ENCODE peak calls at places on chromosome 18, in six cellular contexts. Q, T, W, S, V and U are unnamed samples.

GRCh38 chr18:49059028-49059670 is 108.4 kb upstream of the SMAD7 start:
- DNase-seq in S (no peak), T (no peak), W (peak; percentile 21), Q (no peak), V (no peak), U (no peak)

GRCh38 chr18:23828426-23828825 is 139.2 kb downstream of the LAMA3 start:
- DNase-seq in Q (no peak), S (no peak), W (peak; percentile 92), V (no peak), T (no peak), U (no peak)

GRCh38 chr18:43869451-43870008 is 592.2 kb upstream of the SYT4 start:
- DNase-seq in V (no peak), Q (no peak), T (no peak), S (no peak), W (peak; percentile 56), U (no peak)

GRCh38 chr18:44013871-44014270 is 666.8 kb upstream of the SETBP1 start:
- DNase-seq in V (no peak), T (no peak), Q (no peak), W (no peak), S (no peak), U (no peak)

GRCh38 chr18:27750014-27750413 is 426.9 kb downstream of the CDH2 start:
- DNase-seq in S (peak; percentile 69), V (no peak), W (peak; percentile 84), Q (peak; percentile 69), T (peak; percentile 3), U (no peak)

GRCh38 chr18:55841314-55841713 is 253.3 kb upstream of the TCF4 start:
- DNase-seq in W (no peak), V (no peak), Q (no peak), T (no peak), S (no peak), U (no peak)

GRCh38 chr18:27185025-27185763 is at the start of gene CHST9:
- DNase-seq in S (peak; percentile 50), Q (peak; percentile 72), T (no peak), V (no peak), W (no peak), U (no peak)

GRCh38 chr18:34086370-34086769 is 138.3 kb downstream of the NOL4 start:
- DNase-seq in Q (no peak), W (no peak), T (no peak), V (no peak), S (no peak), U (no peak)

GRCh38 chr18:56391933-56392590 is 246.3 kb downstream of the TXNL1 start:
- DNase-seq in V (no peak), S (no peak), T (no peak), W (no peak), Q (no peak), U (no peak)

GRCh38 chr18:34153711-34154110 is 71.0 kb downstream of the NOL4 start:
- DNase-seq in Q (no peak), V (no peak), W (peak; percentile 41), T (no peak), S (no peak), U (no peak)

GRCh38 chr18:62450546-62451395 is 72.1 kb upstream of the ZCCHC2 start:
- DNase-seq in Q (no peak), S (peak; percentile 60), T (peak; percentile 83), W (peak; percentile 67), V (peak; percentile 90), U (peak; percentile 72)

GRCh38 chr18:12049983-12050811 is 43.4 kb upstream of the ANKRD62 start:
- DNase-seq in W (no peak), Q (no peak), V (no peak), S (no peak), T (no peak), U (no peak)

GRCh38 chr18:57754577-57755330 is 48.4 kb downstream of the ATP8B1 start:
- DNase-seq in W (no peak), V (no peak), T (no peak), S (no peak), Q (no peak), U (no peak)

GRCh38 chr18:67239826-67240225 is 276.7 kb downstream of the DSEL start:
- DNase-seq in Q (no peak), V (no peak), S (no peak), T (no peak), W (no peak), U (no peak)

GRCh38 chr18:76487782-76488181 is 7.3 kb downstream of the ZNF516 start:
- DNase-seq in W (no peak), T (no peak), Q (no peak), S (no peak), V (no peak), U (no peak)

GRCh38 chr18:36420826-36421225 is 123.3 kb downstream of the FHOD3 start:
- DNase-seq in T (no peak), Q (no peak), S (no peak), W (peak; percentile 31), V (no peak), U (no peak)

GRCh38 chr18:58755304-58756010 is 84.2 kb downstream of the MALT1 start:
- DNase-seq in Q (no peak), V (peak; percentile 64), S (no peak), W (no peak), T (peak; percentile 37), U (no peak)

GRCh38 chr18:12703714-12704113 is 872 bp downstream of the PSMG2 start:
- DNase-seq in V (no peak), S (no peak), W (peak; percentile 22), T (peak; percentile 19), Q (no peak), U (no peak)

GRCh38 chr18:48733854-48734253 is 195.0 kb downstream of the CTIF start:
- DNase-seq in T (peak; percentile 84), S (no peak), Q (no peak), V (no peak), W (no peak), U (no peak)

GRCh38 chr18:53268455-53268854 is 928.5 kb downstream of the DCC start:
- DNase-seq in S (no peak), T (no peak), V (no peak), W (no peak), Q (no peak), U (no peak)

GRCh38 chr18:65761636-65762310 is 11.0 kb downstream of the CDH7 start:
- DNase-seq in V (no peak), W (no peak), T (no peak), Q (no peak), S (no peak), U (no peak)

GRCh38 chr18:9861933-9862332 is 23.8 kb upstream of the TXNDC2 start:
- DNase-seq in T (no peak), S (no peak), Q (no peak), V (no peak), W (no peak), U (no peak)

GRCh38 chr18:21056545-21056944 is 55.1 kb downstream of the ROCK1 start:
- DNase-seq in V (no peak), T (no peak), W (no peak), S (no peak), Q (no peak), U (no peak)

GRCh38 chr18:55096261-55097026 is 137.2 kb upstream of the CCDC68 start:
- DNase-seq in W (peak; percentile 80), T (peak; percentile 74), Q (peak; percentile 42), S (peak; percentile 31), V (no peak), U (no peak)

GRCh38 chr18:4831127-4831526 is 365.9 kb downstream of the AKAIN1 start:
- DNase-seq in V (no peak), T (no peak), S (no peak), Q (no peak), W (no peak), U (no peak)

GRCh38 chr18:31746396-31746795 is 14.3 kb downstream of the SLC25A52 start:
- DNase-seq in S (no peak), T (no peak), Q (no peak), W (no peak), V (no peak), U (no peak)

GRCh38 chr18:11078491-11078890 is 70.9 kb downstream of the PIEZO2 start:
- DNase-seq in S (no peak), T (no peak), Q (no peak), V (no peak), W (no peak), U (no peak)

GRCh38 chr18:59918320-59918755 is 18.5 kb downstream of the PMAIP1 start:
- DNase-seq in T (no peak), S (no peak), W (peak; percentile 59), Q (no peak), V (no peak), U (peak; percentile 72)